ENCODE peak calls at places on chromosomes 2 and 18, in six cellular contexts. A is NT2/D1; N is stimulated activated CD4-positive, alpha-beta T cell treated with anti-CD3 and anti-CD28 coated beads, Interleukin-4, amount 100 ng/mL, for 1 hour; R is activated naive CD4-positive, alpha-beta T cell treated with anti-CD3 and anti-CD28 coated beads for 36 hours; M is HT1080; O is HTR-8/SVneo. H is an unnamed sample.

GRCh38 chr2:171963198-171963597 is 36.6 kb upstream of the METAP1D start:
- DNase-seq in O (no peak), A (no peak), N (no peak), M (no peak), R (peak), H (no peak)

GRCh38 chr2:191321861-191322662 is 76.9 kb downstream of the MYO1B start:
- DNase-seq in O (no peak), M (peak), N (no peak), R (peak), A (peak), H (peak)

GRCh38 chr2:232634319-232635150 is 1.1 kb downstream of the EFHD1 start:
- DNase-seq in O (no peak), R (no peak), A (no peak), M (no peak), N (no peak), H (peak)

GRCh38 chr18:69400253-69400975 is at the start of gene DOK6:
- DNase-seq in O (no peak), R (no peak), M (peak), A (peak), N (no peak), H (peak)

GRCh38 chr2:101330253-101330921 is 21.9 kb upstream of the RNF149 start:
- DNase-seq in N (peak), O (no peak), R (peak), M (peak), A (peak), H (no peak)

GRCh38 chr2:39492095-39492590 is 55.1 kb upstream of the MAP4K3 start:
- DNase-seq in R (peak), O (peak), N (no peak), M (peak), A (no peak), H (peak)

GRCh38 chr2:183892315-183892941 is 705.9 kb upstream of the ZNF804A start:
- DNase-seq in M (no peak), O (no peak), R (no peak), N (no peak), A (no peak), H (no peak)

GRCh38 chr2:1731963-1732768 is 12.1 kb downstream of the PXDN start:
- DNase-seq in M (no peak), N (no peak), R (no peak), O (no peak), A (no peak), H (peak)

GRCh38 chr2:99729104-99729503 is 239.3 kb upstream of the REV1 start:
- DNase-seq in M (no peak), R (no peak), A (no peak), O (no peak), N (no peak), H (no peak)

GRCh38 chr2:236240228-236240990 is 23.8 kb downstream of the ASB18 start:
- DNase-seq in A (no peak), R (no peak), M (no peak), N (no peak), O (no peak), H (peak)

GRCh38 chr2:231181848-231182247 is 16.6 kb upstream of the ARMC9 start:
- DNase-seq in N (no peak), R (no peak), O (no peak), M (peak), A (no peak), H (peak)

GRCh38 chr2:168649105-168649504 is 153.3 kb upstream of the NOSTRIN start:
- DNase-seq in M (no peak), A (no peak), O (no peak), R (no peak), N (no peak), H (no peak)

GRCh38 chr2:173075781-173076556 is at the start of gene MAP3K20:
- DNase-seq in A (no peak), O (no peak), R (peak), M (peak), N (peak), H (no peak)

GRCh38 chr2:209956276-209956675 is 46.2 kb upstream of the RPE start:
- DNase-seq in N (no peak), M (no peak), R (no peak), A (no peak), O (no peak), H (no peak)

GRCh38 chr2:5710615-5711014 is 18.4 kb downstream of the SOX11 start:
- DNase-seq in M (no peak), N (no peak), R (no peak), A (no peak), O (no peak), H (no peak)

GRCh38 chr2:46644690-46645385 is 165.5 kb downstream of the TMEM247 start:
- DNase-seq in M (no peak), A (no peak), O (no peak), N (no peak), R (no peak), H (no peak)

GRCh38 chr2:186546842-186547241 is 43.0 kb upstream of the ITGAV start:
- DNase-seq in A (no peak), R (no peak), O (no peak), N (no peak), M (no peak), H (peak)

GRCh38 chr2:102092518-102092917 is 50.0 kb upstream of the IL1R1 start:
- DNase-seq in N (no peak), M (no peak), O (no peak), A (no peak), R (no peak), H (no peak)

GRCh38 chr2:60742419-60742818 is 13.6 kb upstream of the PAPOLG start:
- DNase-seq in A (peak), O (no peak), M (no peak), R (no peak), N (no peak), H (peak)

GRCh38 chr2:238970553-238971081 is 122.7 kb downstream of the TWIST2 start:
- DNase-seq in A (peak), M (peak), R (peak), O (peak), N (peak), H (peak)

GRCh38 chr18:45879681-45880655 is 54.5 kb downstream of the SIGLEC15 start:
- DNase-seq in R (peak), N (peak), A (peak), M (peak), O (peak), H (peak)

GRCh38 chr2:158529379-158530110 is 72.8 kb downstream of the PKP4 start:
- DNase-seq in R (no peak), A (no peak), M (peak), O (no peak), N (no peak), H (no peak)

GRCh38 chr2:69177785-69178636 is 165.0 kb downstream of the ANTXR1 start:
- DNase-seq in N (no peak), O (peak), A (peak), M (peak), R (peak), H (no peak)

GRCh38 chr2:188303363-188304031 is 11.8 kb downstream of the GULP1 start:
- DNase-seq in A (peak), M (no peak), N (no peak), O (peak), R (no peak), H (peak)

GRCh38 chr2:200786826-200787225 is 24.9 kb upstream of the BZW1 start:
- DNase-seq in R (no peak), N (no peak), O (peak), A (no peak), M (peak), H (no peak)

GRCh38 chr2:74648009-74648443 is at the start of gene M1AP:
- DNase-seq in A (peak), M (no peak), R (peak), O (no peak), N (peak), H (no peak)

GRCh38 chr2:106140091-106140490 is 54.0 kb downstream of the UXS1 start:
- DNase-seq in N (no peak), R (no peak), O (no peak), A (no peak), M (no peak), H (no peak)

GRCh38 chr2:231714639-231715498 is 6.5 kb downstream of the PTMA start:
- DNase-seq in N (peak), R (peak), A (peak), M (peak), O (peak), H (peak)

GRCh38 chr2:1010373-1011017 is 59.8 kb downstream of the SNTG2 start:
- DNase-seq in M (no peak), A (no peak), R (no peak), N (no peak), O (no peak), H (peak)

GRCh38 chr2:9630001-9630749 is 622 bp downstream of the YWHAQ start:
- DNase-seq in R (peak), O (no peak), M (peak), A (peak), N (peak), H (no peak)

H was measured in renal cortical epithelial cell.